ENCODE peak calls at places on chromosomes 11 and 22, in seven cellular contexts. One of them, this sample, is unnamed.

GRCh38 chr22:30830907-30831306 is 136.2 kb downstream of the OSBP2 start:
- DNase-seq in ELR: peak
- DNase-seq in HT1080: peak
- DNase-seq in mesenchymal stem cell: no peak
- DNase-seq in HTR-8/SVneo: peak
- DNase-seq in PC-3: peak
- DNase-seq in activated CD8-positive, alpha-beta memory T cell treated with anti-CD3 and anti-CD28 coated beads, Interleukin-2, amount 50 U/mL, for 48 hours: no peak
- DNase-seq in this sample: no peak

GRCh38 chr11:74434528-74434927 is 32.8 kb downstream of the KCNE3 start:
- DNase-seq in activated CD8-positive, alpha-beta memory T cell treated with anti-CD3 and anti-CD28 coated beads, Interleukin-2, amount 50 U/mL, for 48 hours: no peak
- DNase-seq in mesenchymal stem cell: peak
- DNase-seq in ELR: peak
- DNase-seq in HT1080: no peak
- DNase-seq in PC-3: no peak
- DNase-seq in HTR-8/SVneo: no peak
- DNase-seq in this sample: no peak

GRCh38 chr22:41021655-41022454 is 70.5 kb upstream of the EP300 start:
- DNase-seq in HTR-8/SVneo: peak
- DNase-seq in mesenchymal stem cell: peak
- DNase-seq in HT1080: no peak
- DNase-seq in activated CD8-positive, alpha-beta memory T cell treated with anti-CD3 and anti-CD28 coated beads, Interleukin-2, amount 50 U/mL, for 48 hours: peak
- DNase-seq in ELR: peak
- DNase-seq in PC-3: peak
- DNase-seq in this sample: no peak

GRCh38 chr22:19620742-19621371 is 93.4 kb upstream of the SEPTIN5 start:
- DNase-seq in mesenchymal stem cell: no peak
- DNase-seq in ELR: no peak
- DNase-seq in activated CD8-positive, alpha-beta memory T cell treated with anti-CD3 and anti-CD28 coated beads, Interleukin-2, amount 50 U/mL, for 48 hours: no peak
- DNase-seq in HTR-8/SVneo: no peak
- DNase-seq in HT1080: no peak
- DNase-seq in PC-3: no peak
- DNase-seq in this sample: no peak

GRCh38 chr22:22731374-22731676 is 86.9 kb downstream of the GGTLC2 start:
- DNase-seq in HTR-8/SVneo: no peak
- DNase-seq in activated CD8-positive, alpha-beta memory T cell treated with anti-CD3 and anti-CD28 coated beads, Interleukin-2, amount 50 U/mL, for 48 hours: no peak
- DNase-seq in mesenchymal stem cell: no peak
- DNase-seq in HT1080: no peak
- DNase-seq in PC-3: no peak
- DNase-seq in ELR: no peak
- DNase-seq in this sample: no peak

GRCh38 chr11:49505231-49505630 is 296.8 kb upstream of the FOLH1 start:
- DNase-seq in HT1080: no peak
- DNase-seq in mesenchymal stem cell: no peak
- DNase-seq in PC-3: no peak
- DNase-seq in ELR: no peak
- DNase-seq in activated CD8-positive, alpha-beta memory T cell treated with anti-CD3 and anti-CD28 coated beads, Interleukin-2, amount 50 U/mL, for 48 hours: no peak
- DNase-seq in HTR-8/SVneo: no peak
- DNase-seq in this sample: no peak

GRCh38 chr11:73189723-73190556 is 28.1 kb upstream of the P2RY2 start:
- DNase-seq in HT1080: no peak
- DNase-seq in activated CD8-positive, alpha-beta memory T cell treated with anti-CD3 and anti-CD28 coated beads, Interleukin-2, amount 50 U/mL, for 48 hours: peak
- DNase-seq in ELR: no peak
- DNase-seq in PC-3: no peak
- DNase-seq in mesenchymal stem cell: no peak
- DNase-seq in HTR-8/SVneo: no peak
- DNase-seq in this sample: no peak

GRCh38 chr11:74990941-74991340 is 2.2 kb downstream of the NEU3 start:
- DNase-seq in ELR: no peak
- DNase-seq in HT1080: no peak
- DNase-seq in mesenchymal stem cell: no peak
- DNase-seq in PC-3: no peak
- DNase-seq in HTR-8/SVneo: no peak
- DNase-seq in activated CD8-positive, alpha-beta memory T cell treated with anti-CD3 and anti-CD28 coated beads, Interleukin-2, amount 50 U/mL, for 48 hours: no peak
- DNase-seq in this sample: no peak

GRCh38 chr11:116532066-116532465 is 240.7 kb downstream of the BUD13 start:
- DNase-seq in activated CD8-positive, alpha-beta memory T cell treated with anti-CD3 and anti-CD28 coated beads, Interleukin-2, amount 50 U/mL, for 48 hours: no peak
- DNase-seq in HTR-8/SVneo: no peak
- DNase-seq in ELR: no peak
- DNase-seq in PC-3: no peak
- DNase-seq in mesenchymal stem cell: no peak
- DNase-seq in HT1080: no peak
- DNase-seq in this sample: no peak

GRCh38 chr11:19956228-19956627 is 204.0 kb downstream of the DBX1 start:
- DNase-seq in HTR-8/SVneo: no peak
- DNase-seq in PC-3: no peak
- DNase-seq in activated CD8-positive, alpha-beta memory T cell treated with anti-CD3 and anti-CD28 coated beads, Interleukin-2, amount 50 U/mL, for 48 hours: no peak
- DNase-seq in ELR: no peak
- DNase-seq in mesenchymal stem cell: no peak
- DNase-seq in HT1080: no peak
- DNase-seq in this sample: no peak

GRCh38 chr11:121385693-121386092 is 66.4 kb upstream of the SORL1 start:
- DNase-seq in PC-3: no peak
- DNase-seq in HTR-8/SVneo: no peak
- DNase-seq in HT1080: no peak
- DNase-seq in mesenchymal stem cell: no peak
- DNase-seq in activated CD8-positive, alpha-beta memory T cell treated with anti-CD3 and anti-CD28 coated beads, Interleukin-2, amount 50 U/mL, for 48 hours: no peak
- DNase-seq in ELR: no peak
- DNase-seq in this sample: no peak

GRCh38 chr22:20641198-20641892 is 132.6 kb upstream of the SERPIND1 start:
- DNase-seq in HTR-8/SVneo: no peak
- DNase-seq in HT1080: no peak
- DNase-seq in PC-3: no peak
- DNase-seq in ELR: no peak
- DNase-seq in activated CD8-positive, alpha-beta memory T cell treated with anti-CD3 and anti-CD28 coated beads, Interleukin-2, amount 50 U/mL, for 48 hours: peak
- DNase-seq in mesenchymal stem cell: no peak
- DNase-seq in this sample: no peak

GRCh38 chr11:45133871-45134270 is 12.6 kb upstream of the PRDM11 start:
- DNase-seq in HTR-8/SVneo: no peak
- DNase-seq in activated CD8-positive, alpha-beta memory T cell treated with anti-CD3 and anti-CD28 coated beads, Interleukin-2, amount 50 U/mL, for 48 hours: no peak
- DNase-seq in ELR: no peak
- DNase-seq in mesenchymal stem cell: no peak
- DNase-seq in PC-3: no peak
- DNase-seq in HT1080: no peak
- DNase-seq in this sample: no peak

GRCh38 chr11:119532551-119532950 is 109.6 kb upstream of the THY1 start:
- DNase-seq in mesenchymal stem cell: no peak
- DNase-seq in HTR-8/SVneo: no peak
- DNase-seq in PC-3: no peak
- DNase-seq in activated CD8-positive, alpha-beta memory T cell treated with anti-CD3 and anti-CD28 coated beads, Interleukin-2, amount 50 U/mL, for 48 hours: no peak
- DNase-seq in ELR: no peak
- DNase-seq in HT1080: no peak
- DNase-seq in this sample: no peak

GRCh38 chr11:64868904-64869570 is 9.4 kb downstream of the EHD1 start:
- DNase-seq in HTR-8/SVneo: peak
- DNase-seq in PC-3: peak
- DNase-seq in ELR: peak
- DNase-seq in HT1080: peak
- DNase-seq in mesenchymal stem cell: peak
- DNase-seq in activated CD8-positive, alpha-beta memory T cell treated with anti-CD3 and anti-CD28 coated beads, Interleukin-2, amount 50 U/mL, for 48 hours: no peak
- DNase-seq in this sample: no peak

GRCh38 chr22:33314316-33314715 is 256.1 kb upstream of the SYN3 start:
- DNase-seq in PC-3: no peak
- DNase-seq in activated CD8-positive, alpha-beta memory T cell treated with anti-CD3 and anti-CD28 coated beads, Interleukin-2, amount 50 U/mL, for 48 hours: no peak
- DNase-seq in HT1080: no peak
- DNase-seq in ELR: no peak
- DNase-seq in HTR-8/SVneo: no peak
- DNase-seq in mesenchymal stem cell: no peak
- DNase-seq in this sample: no peak

GRCh38 chr11:43984519-43985385 is 42.3 kb downstream of the C11orf96 start:
- DNase-seq in mesenchymal stem cell: no peak
- DNase-seq in HTR-8/SVneo: no peak
- DNase-seq in ELR: no peak
- DNase-seq in HT1080: no peak
- DNase-seq in PC-3: no peak
- DNase-seq in activated CD8-positive, alpha-beta memory T cell treated with anti-CD3 and anti-CD28 coated beads, Interleukin-2, amount 50 U/mL, for 48 hours: peak
- DNase-seq in this sample: no peak

GRCh38 chr11:36103933-36104530 is 160.2 kb downstream of the LDLRAD3 start:
- DNase-seq in activated CD8-positive, alpha-beta memory T cell treated with anti-CD3 and anti-CD28 coated beads, Interleukin-2, amount 50 U/mL, for 48 hours: no peak
- DNase-seq in HT1080: no peak
- DNase-seq in ELR: no peak
- DNase-seq in mesenchymal stem cell: no peak
- DNase-seq in PC-3: no peak
- DNase-seq in HTR-8/SVneo: no peak
- DNase-seq in this sample: no peak

GRCh38 chr11:119108151-119108856 is 1.2 kb downstream of the C2CD2L start:
- DNase-seq in HT1080: peak
- DNase-seq in ELR: peak
- DNase-seq in HTR-8/SVneo: peak
- DNase-seq in mesenchymal stem cell: peak
- DNase-seq in activated CD8-positive, alpha-beta memory T cell treated with anti-CD3 and anti-CD28 coated beads, Interleukin-2, amount 50 U/mL, for 48 hours: no peak
- DNase-seq in PC-3: peak
- DNase-seq in this sample: no peak

GRCh38 chr11:1773131-1773510 is 9.4 kb upstream of the CTSD start:
- DNase-seq in activated CD8-positive, alpha-beta memory T cell treated with anti-CD3 and anti-CD28 coated beads, Interleukin-2, amount 50 U/mL, for 48 hours: no peak
- DNase-seq in ELR: no peak
- DNase-seq in mesenchymal stem cell: no peak
- DNase-seq in HT1080: no peak
- DNase-seq in HTR-8/SVneo: no peak
- DNase-seq in PC-3: no peak
- DNase-seq in this sample: no peak

GRCh38 chr11:12045914-12046635 is 37.6 kb upstream of the DKK3 start:
- DNase-seq in mesenchymal stem cell: peak
- DNase-seq in ELR: peak
- DNase-seq in HTR-8/SVneo: no peak
- DNase-seq in HT1080: peak
- DNase-seq in PC-3: no peak
- DNase-seq in activated CD8-positive, alpha-beta memory T cell treated with anti-CD3 and anti-CD28 coated beads, Interleukin-2, amount 50 U/mL, for 48 hours: no peak
- DNase-seq in this sample: no peak

GRCh38 chr11:114610984-114611944 is 15.7 kb upstream of the NXPE4 start:
- DNase-seq in ELR: peak
- DNase-seq in HTR-8/SVneo: no peak
- DNase-seq in PC-3: no peak
- DNase-seq in mesenchymal stem cell: peak
- DNase-seq in activated CD8-positive, alpha-beta memory T cell treated with anti-CD3 and anti-CD28 coated beads, Interleukin-2, amount 50 U/mL, for 48 hours: no peak
- DNase-seq in HT1080: no peak
- DNase-seq in this sample: no peak

GRCh38 chr11:60121259-60121658 is 32.8 kb downstream of the MS4A2 start:
- DNase-seq in mesenchymal stem cell: no peak
- DNase-seq in PC-3: no peak
- DNase-seq in ELR: no peak
- DNase-seq in activated CD8-positive, alpha-beta memory T cell treated with anti-CD3 and anti-CD28 coated beads, Interleukin-2, amount 50 U/mL, for 48 hours: no peak
- DNase-seq in HT1080: no peak
- DNase-seq in HTR-8/SVneo: no peak
- DNase-seq in this sample: no peak

GRCh38 chr11:62439785-62440602 is 21.2 kb downstream of the SCGB1A1 start:
- DNase-seq in mesenchymal stem cell: no peak
- DNase-seq in activated CD8-positive, alpha-beta memory T cell treated with anti-CD3 and anti-CD28 coated beads, Interleukin-2, amount 50 U/mL, for 48 hours: no peak
- DNase-seq in HTR-8/SVneo: peak
- DNase-seq in ELR: peak
- DNase-seq in PC-3: peak
- DNase-seq in HT1080: peak
- DNase-seq in this sample: no peak

GRCh38 chr22:37260939-37261338 is 16.9 kb upstream of the RAC2 start:
- DNase-seq in HT1080: peak
- DNase-seq in ELR: peak
- DNase-seq in PC-3: peak
- DNase-seq in mesenchymal stem cell: peak
- DNase-seq in HTR-8/SVneo: peak
- DNase-seq in activated CD8-positive, alpha-beta memory T cell treated with anti-CD3 and anti-CD28 coated beads, Interleukin-2, amount 50 U/mL, for 48 hours: peak
- DNase-seq in this sample: no peak

GRCh38 chr22:43365715-43366440 is 22.7 kb upstream of the SCUBE1 start:
- DNase-seq in HTR-8/SVneo: no peak
- DNase-seq in HT1080: no peak
- DNase-seq in ELR: no peak
- DNase-seq in PC-3: no peak
- DNase-seq in activated CD8-positive, alpha-beta memory T cell treated with anti-CD3 and anti-CD28 coated beads, Interleukin-2, amount 50 U/mL, for 48 hours: no peak
- DNase-seq in mesenchymal stem cell: no peak
- DNase-seq in this sample: no peak

GRCh38 chr22:27468712-27469111 is 332.8 kb downstream of the MN1 start:
- DNase-seq in HT1080: no peak
- DNase-seq in ELR: no peak
- DNase-seq in mesenchymal stem cell: no peak
- DNase-seq in PC-3: no peak
- DNase-seq in activated CD8-positive, alpha-beta memory T cell treated with anti-CD3 and anti-CD28 coated beads, Interleukin-2, amount 50 U/mL, for 48 hours: no peak
- DNase-seq in HTR-8/SVneo: no peak
- DNase-seq in this sample: no peak

GRCh38 chr11:96228472-96228871 is 114.5 kb downstream of the MAML2 start:
- DNase-seq in HTR-8/SVneo: peak
- DNase-seq in mesenchymal stem cell: peak
- DNase-seq in PC-3: peak
- DNase-seq in ELR: peak
- DNase-seq in HT1080: peak
- DNase-seq in activated CD8-positive, alpha-beta memory T cell treated with anti-CD3 and anti-CD28 coated beads, Interleukin-2, amount 50 U/mL, for 48 hours: no peak
- DNase-seq in this sample: no peak

GRCh38 chr11:95592455-95592854 is 197.1 kb downstream of the FAM76B start:
- DNase-seq in HTR-8/SVneo: no peak
- DNase-seq in mesenchymal stem cell: peak
- DNase-seq in HT1080: no peak
- DNase-seq in ELR: no peak
- DNase-seq in activated CD8-positive, alpha-beta memory T cell treated with anti-CD3 and anti-CD28 coated beads, Interleukin-2, amount 50 U/mL, for 48 hours: no peak
- DNase-seq in PC-3: no peak
- DNase-seq in this sample: peak

GRCh38 chr22:41939981-41940852 is 6.7 kb downstream of the CENPM start:
- DNase-seq in HT1080: no peak
- DNase-seq in ELR: no peak
- DNase-seq in PC-3: no peak
- DNase-seq in activated CD8-positive, alpha-beta memory T cell treated with anti-CD3 and anti-CD28 coated beads, Interleukin-2, amount 50 U/mL, for 48 hours: peak
- DNase-seq in mesenchymal stem cell: peak
- DNase-seq in HTR-8/SVneo: no peak
- DNase-seq in this sample: no peak

GRCh38 chr11:104118105-104118762 is 45.7 kb downstream of the PDGFD start:
- DNase-seq in HTR-8/SVneo: no peak
- DNase-seq in activated CD8-positive, alpha-beta memory T cell treated with anti-CD3 and anti-CD28 coated beads, Interleukin-2, amount 50 U/mL, for 48 hours: no peak
- DNase-seq in HT1080: no peak
- DNase-seq in mesenchymal stem cell: no peak
- DNase-seq in PC-3: no peak
- DNase-seq in ELR: no peak
- DNase-seq in this sample: no peak

GRCh38 chr22:19488884-19489843 is 9.4 kb downstream of the CDC45 start:
- DNase-seq in HT1080: no peak
- DNase-seq in PC-3: peak
- DNase-seq in mesenchymal stem cell: peak
- DNase-seq in activated CD8-positive, alpha-beta memory T cell treated with anti-CD3 and anti-CD28 coated beads, Interleukin-2, amount 50 U/mL, for 48 hours: no peak
- DNase-seq in HTR-8/SVneo: no peak
- DNase-seq in ELR: peak
- DNase-seq in this sample: no peak

GRCh38 chr22:44462246-44463015 is 35.6 kb downstream of the RTL6 start:
- DNase-seq in HTR-8/SVneo: no peak
- DNase-seq in mesenchymal stem cell: no peak
- DNase-seq in HT1080: no peak
- DNase-seq in ELR: no peak
- DNase-seq in PC-3: no peak
- DNase-seq in activated CD8-positive, alpha-beta memory T cell treated with anti-CD3 and anti-CD28 coated beads, Interleukin-2, amount 50 U/mL, for 48 hours: peak
- DNase-seq in this sample: no peak

GRCh38 chr22:43164636-43165035 is 13.3 kb downstream of the TSPO start:
- DNase-seq in HTR-8/SVneo: no peak
- DNase-seq in HT1080: no peak
- DNase-seq in mesenchymal stem cell: no peak
- DNase-seq in ELR: no peak
- DNase-seq in PC-3: no peak
- DNase-seq in activated CD8-positive, alpha-beta memory T cell treated with anti-CD3 and anti-CD28 coated beads, Interleukin-2, amount 50 U/mL, for 48 hours: no peak
- DNase-seq in this sample: no peak

GRCh38 chr11:203945-204586 is 3.1 kb downstream of the BET1L start:
- DNase-seq in PC-3: no peak
- DNase-seq in mesenchymal stem cell: no peak
- DNase-seq in HT1080: no peak
- DNase-seq in HTR-8/SVneo: no peak
- DNase-seq in activated CD8-positive, alpha-beta memory T cell treated with anti-CD3 and anti-CD28 coated beads, Interleukin-2, amount 50 U/mL, for 48 hours: peak
- DNase-seq in ELR: no peak
- DNase-seq in this sample: no peak

GRCh38 chr22:46457502-46458488 is 79.6 kb downstream of the CELSR1 start:
- DNase-seq in HT1080: peak
- DNase-seq in HTR-8/SVneo: peak
- DNase-seq in PC-3: no peak
- DNase-seq in ELR: peak
- DNase-seq in mesenchymal stem cell: peak
- DNase-seq in activated CD8-positive, alpha-beta memory T cell treated with anti-CD3 and anti-CD28 coated beads, Interleukin-2, amount 50 U/mL, for 48 hours: no peak
- DNase-seq in this sample: no peak

GRCh38 chr22:44192098-44192810 is 11.5 kb downstream of the PARVG start:
- DNase-seq in HTR-8/SVneo: no peak
- DNase-seq in activated CD8-positive, alpha-beta memory T cell treated with anti-CD3 and anti-CD28 coated beads, Interleukin-2, amount 50 U/mL, for 48 hours: peak
- DNase-seq in mesenchymal stem cell: no peak
- DNase-seq in PC-3: peak
- DNase-seq in HT1080: peak
- DNase-seq in ELR: peak
- DNase-seq in this sample: peak

This sample was measured in DMS 273 treated with DMSO at 0.1 percent for 48 hours.